ENCODE peak calls at places on chromosomes 16 and 17, in four cellular contexts. One of them, this sample, is unnamed.

GRCh38 chr16:1537763-1538289 is 4.4 kb downstream of the TMEM204 start:
- DNase-seq in K562: no peak
- DNase-seq in H1: no peak
- DNase-seq in SK-N-SH: no peak
- DNase-seq in this sample: no peak

GRCh38 chr17:19897108-19897854 is 29.5 kb upstream of the ULK2 start:
- DNase-seq in K562: no peak
- DNase-seq in H1: no peak
- DNase-seq in SK-N-SH: no peak
- DNase-seq in this sample: no peak

GRCh38 chr16:610513-611381 is 20.0 kb upstream of the WFIKKN1 start:
- DNase-seq in K562: peak
- DNase-seq in H1: peak
- DNase-seq in SK-N-SH: peak
- DNase-seq in this sample: peak

GRCh38 chr16:65319621-65320231 is 197.9 kb upstream of the CDH11 start:
- DNase-seq in K562: no peak
- DNase-seq in H1: no peak
- DNase-seq in SK-N-SH: no peak
- DNase-seq in this sample: no peak

GRCh38 chr16:50844840-50845239 is 103.0 kb downstream of the CYLD start:
- DNase-seq in K562: no peak
- DNase-seq in H1: no peak
- DNase-seq in SK-N-SH: no peak
- DNase-seq in this sample: no peak

GRCh38 chr16:85386467-85387170 is 226.5 kb upstream of the GSE1 start:
- DNase-seq in K562: no peak
- DNase-seq in H1: peak
- DNase-seq in SK-N-SH: no peak
- DNase-seq in this sample: peak

GRCh38 chr16:56645311-56645710 is 6.4 kb upstream of the MT1B start:
- DNase-seq in K562: no peak
- DNase-seq in H1: no peak
- DNase-seq in SK-N-SH: no peak
- DNase-seq in this sample: no peak

GRCh38 chr17:6323626-6324356 is 111.1 kb downstream of the AIPL1 start:
- DNase-seq in K562: peak
- DNase-seq in H1: no peak
- DNase-seq in SK-N-SH: peak
- DNase-seq in this sample: peak

GRCh38 chr16:25089346-25089745 is 22.2 kb upstream of the LCMT1 start:
- DNase-seq in K562: no peak
- DNase-seq in H1: no peak
- DNase-seq in SK-N-SH: no peak
- DNase-seq in this sample: no peak

GRCh38 chr16:82609140-82609539 is 17.6 kb upstream of the CDH13 start:
- DNase-seq in K562: no peak
- DNase-seq in H1: no peak
- DNase-seq in SK-N-SH: no peak
- DNase-seq in this sample: no peak

GRCh38 chr17:73020110-73020509 is 72.4 kb downstream of the SLC39A11 start:
- DNase-seq in K562: no peak
- DNase-seq in H1: no peak
- DNase-seq in SK-N-SH: no peak
- DNase-seq in this sample: no peak

GRCh38 chr16:83996481-83997252 is 28.6 kb downstream of the NECAB2 start:
- DNase-seq in K562: peak
- DNase-seq in H1: no peak
- DNase-seq in SK-N-SH: no peak
- DNase-seq in this sample: no peak

GRCh38 chr16:83994087-83994486 is 26.0 kb downstream of the NECAB2 start:
- DNase-seq in K562: no peak
- DNase-seq in H1: no peak
- DNase-seq in SK-N-SH: no peak
- DNase-seq in this sample: no peak

GRCh38 chr16:83992624-83993023 is 24.6 kb downstream of the NECAB2 start:
- DNase-seq in K562: no peak
- DNase-seq in H1: no peak
- DNase-seq in SK-N-SH: no peak
- DNase-seq in this sample: no peak

GRCh38 chr16:83995756-83996155 is 27.7 kb downstream of the NECAB2 start:
- DNase-seq in K562: peak
- DNase-seq in H1: peak
- DNase-seq in SK-N-SH: no peak
- DNase-seq in this sample: peak

GRCh38 chr16:83994703-83995102 is 26.7 kb downstream of the NECAB2 start:
- DNase-seq in K562: no peak
- DNase-seq in H1: no peak
- DNase-seq in SK-N-SH: no peak
- DNase-seq in this sample: no peak
- TF ChIP-seq TEAD4 in K562: no peak
- TF ChIP-seq TEAD4 in H1: no peak
- TF ChIP-seq TEAD4 in SK-N-SH: no peak
- TF ChIP-seq TEAD4 in this sample: no peak

DNA sequence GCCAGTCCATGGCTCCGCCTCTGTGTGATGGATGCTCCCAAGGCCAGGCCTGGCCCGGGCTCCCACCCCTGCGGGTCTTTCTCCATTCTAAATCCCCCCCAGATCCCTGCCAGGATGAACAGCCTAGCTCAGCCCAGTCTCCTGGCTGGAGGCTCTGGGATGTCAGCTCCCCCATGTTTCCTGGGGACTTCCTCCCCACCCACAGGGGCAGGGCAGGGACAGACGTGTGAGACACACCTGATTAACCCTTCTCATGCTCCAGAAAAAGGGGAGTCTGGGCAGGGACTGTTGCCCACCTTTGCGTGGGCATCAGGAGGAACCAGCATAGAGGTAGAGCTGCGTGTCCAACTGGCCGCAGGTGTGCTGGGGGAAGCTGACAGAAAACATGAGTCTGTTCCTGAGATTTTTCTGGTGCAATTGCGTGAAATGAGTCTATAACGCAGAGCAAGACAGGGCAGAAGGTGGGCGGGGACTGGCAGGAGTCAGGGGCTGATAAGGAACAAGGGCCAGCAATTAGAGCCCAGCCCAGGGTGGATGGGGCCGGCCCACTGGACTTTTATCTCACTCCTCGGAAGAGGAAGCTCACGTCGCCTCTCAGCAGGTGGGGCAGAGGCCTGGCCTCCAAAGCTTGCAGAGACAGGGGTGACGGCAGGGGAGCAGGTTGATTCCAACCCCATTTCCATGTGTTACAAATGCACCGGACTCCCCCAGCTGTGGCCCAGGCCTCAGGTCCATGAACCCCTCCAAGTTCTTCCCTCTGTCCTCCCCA is 238.2 kb downstream of the RBFOX3 start:
- DNase-seq in K562: peak
- DNase-seq in H1: no peak
- DNase-seq in SK-N-SH: no peak
- DNase-seq in this sample: no peak
- TF ChIP-seq TEAD4 in K562: no peak
- TF ChIP-seq TEAD4 in H1: no peak
- TF ChIP-seq TEAD4 in SK-N-SH: no peak
- TF ChIP-seq TEAD4 in this sample: no peak

GRCh38 chr16:89445166-89445565 is 45.2 kb downstream of the ANKRD11 start:
- DNase-seq in K562: no peak
- DNase-seq in H1: no peak
- DNase-seq in SK-N-SH: no peak
- DNase-seq in this sample: no peak
- TF ChIP-seq TEAD4 in K562: no peak
- TF ChIP-seq TEAD4 in H1: no peak
- TF ChIP-seq TEAD4 in SK-N-SH: no peak
- TF ChIP-seq TEAD4 in this sample: no peak

DNA sequence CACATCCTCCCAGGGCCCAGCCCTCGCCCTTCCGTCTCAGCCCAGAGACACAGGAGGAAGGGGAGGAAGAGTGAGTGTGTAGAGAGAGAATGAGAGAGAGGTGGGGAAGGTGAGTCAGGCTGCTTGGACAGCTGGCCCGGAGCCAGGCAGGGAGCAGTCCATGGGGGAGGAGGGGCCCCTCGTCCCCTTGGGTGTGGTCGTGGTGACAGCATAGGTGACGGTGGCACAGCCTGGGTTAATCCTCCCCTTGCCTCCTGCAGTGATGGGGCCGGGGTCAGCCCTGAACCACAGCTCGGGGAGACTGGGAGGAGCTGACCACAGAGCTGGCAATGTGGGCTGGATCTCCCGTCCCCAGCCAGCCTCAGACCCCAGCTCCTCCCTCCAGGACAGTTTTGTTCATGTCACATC is 36.5 kb downstream of the FA2H start:
- DNase-seq in K562: peak
- DNase-seq in H1: no peak
- DNase-seq in SK-N-SH: peak
- DNase-seq in this sample: no peak
- TF ChIP-seq TEAD4 in K562: no peak
- TF ChIP-seq TEAD4 in H1: no peak
- TF ChIP-seq TEAD4 in SK-N-SH: no peak
- TF ChIP-seq TEAD4 in this sample: no peak

This sample was measured in WTC11.